ENCODE peak calls at places on chromosomes 7 and 10, in eight cellular contexts. R is ELR; E is H54; K is H7; P is pancreas; D is stimulated activated CD8-positive, alpha-beta memory T cell treated with anti-CD3 and anti-CD28 coated beads, Interleukin-7, amount 100 ng/mL, for 1 hour; O is fibroblast of pulmonary artery; B is smooth muscle cell of the brain vasculature. Y is an unnamed sample.

GRCh38 chr7:158710651-158711102 is 6.1 kb upstream of the NCAPG2 start:
- DNase-seq in R (peak), E (peak), K (no peak), P (no peak), D (no peak), O (peak), B (peak), Y (peak)

GRCh38 chr10:88385601-88386203 is 197.4 kb downstream of the RNLS start:
- DNase-seq in R (peak), E (peak), K (no peak), P (peak), D (no peak), O (no peak), B (no peak), Y (no peak)

GRCh38 chr10:96681493-96681892 is 38.8 kb downstream of the PIK3AP1 start:
- DNase-seq in R (no peak), E (no peak), K (no peak), P (no peak), D (no peak), O (no peak), B (no peak), Y (no peak)

GRCh38 chr7:7522421-7522820 is 13.3 kb downstream of the COL28A1 start:
- DNase-seq in R (no peak), E (no peak), K (no peak), P (no peak), D (no peak), O (no peak), B (no peak), Y (no peak)

GRCh38 chr10:79246606-79247275 is 100.5 kb upstream of the PPIF start:
- DNase-seq in R (peak), E (no peak), K (no peak), P (peak), D (no peak), O (peak), B (no peak), Y (no peak)

GRCh38 chr7:26100940-26101339 is 51.1 kb upstream of the NFE2L3 start:
- DNase-seq in R (no peak), E (no peak), K (no peak), P (no peak), D (no peak), O (no peak), B (no peak), Y (no peak)

GRCh38 chr7:362416-363096 is 72.6 kb downstream of the FOXL3 start:
- DNase-seq in R (no peak), E (no peak), K (no peak), P (no peak), D (no peak), O (peak), B (no peak), Y (no peak)

GRCh38 chr7:144038887-144039286 is 9.9 kb upstream of the OR2A5 start:
- DNase-seq in R (no peak), E (no peak), K (no peak), P (no peak), D (no peak), O (no peak), B (no peak), Y (no peak)

GRCh38 chr7:75762350-75762917 is 9.6 kb downstream of the CCL26 start:
- DNase-seq in R (peak), E (peak), K (peak), P (no peak), D (no peak), O (peak), B (no peak), Y (peak)

GRCh38 chr7:91541641-91542040 is 277.4 kb downstream of the FZD1 start:
- DNase-seq in R (no peak), E (no peak), K (no peak), P (no peak), D (no peak), O (no peak), B (no peak), Y (no peak)

GRCh38 chr10:2716596-2716995 is 350.8 kb upstream of the PFKP start:
- DNase-seq in R (no peak), E (no peak), K (no peak), P (no peak), D (no peak), O (no peak), B (no peak), Y (no peak)

GRCh38 chr10:89458289-89458688 is 43.9 kb downstream of the IFIT5 start:
- DNase-seq in R (peak), E (peak), K (no peak), P (no peak), D (no peak), O (peak), B (no peak), Y (peak)

GRCh38 chr10:114925675-114926204 is 12.3 kb upstream of the TRUB1 start:
- DNase-seq in R (peak), E (peak), K (no peak), P (peak), D (no peak), O (peak), B (no peak), Y (peak)

GRCh38 chr10:73655990-73656298 is at the start of gene SYNPO2L:
- DNase-seq in R (no peak), E (no peak), K (no peak), P (no peak), D (no peak), O (no peak), B (no peak), Y (no peak)

GRCh38 chr7:142774826-142775225 is 4.1 kb downstream of the PRSS2 start:
- DNase-seq in R (no peak), E (no peak), K (no peak), P (peak), D (no peak), O (no peak), B (no peak), Y (peak)

GRCh38 chr7:79452032-79452494 is 1.4 kb downstream of the MAGI2 start:
- DNase-seq in R (peak), E (peak), K (peak), P (peak), D (no peak), O (peak), B (no peak), Y (peak)

GRCh38 chr10:113933894-113934532 is 79.6 kb downstream of the NHLRC2 start:
- DNase-seq in R (no peak), E (no peak), K (no peak), P (no peak), D (no peak), O (no peak), B (no peak), Y (no peak)

GRCh38 chr7:1692500-1693418 is 22.7 kb downstream of the ELFN1 start:
- DNase-seq in R (no peak), E (no peak), K (peak), P (no peak), D (no peak), O (no peak), B (no peak), Y (no peak)

GRCh38 chr10:122551450-122551849 is 9.1 kb upstream of the DMBT1 start:
- DNase-seq in R (no peak), E (no peak), K (no peak), P (no peak), D (no peak), O (no peak), B (no peak), Y (no peak)

GRCh38 chr7:130371059-130371458 is 9.2 kb upstream of the CPA1 start:
- DNase-seq in R (no peak), E (no peak), K (no peak), P (no peak), D (no peak), O (peak), B (no peak), Y (no peak)

GRCh38 chr10:35451103-35452016 is 115.1 kb downstream of the CCNY start:
- DNase-seq in R (no peak), E (no peak), K (no peak), P (no peak), D (no peak), O (peak), B (no peak), Y (no peak)

GRCh38 chr7:142496545-142496991 is 238.7 kb upstream of the PRSS58 start:
- DNase-seq in R (peak), E (peak), K (peak), P (no peak), D (no peak), O (peak), B (no peak), Y (no peak)

GRCh38 chr7:84144935-84145334 is 49.7 kb downstream of the SEMA3A start:
- DNase-seq in R (no peak), E (no peak), K (no peak), P (no peak), D (no peak), O (no peak), B (no peak), Y (no peak)

GRCh38 chr7:98514211-98515150 is 102.6 kb upstream of the NPTX2 start:
- DNase-seq in R (no peak), E (no peak), K (peak), P (no peak), D (no peak), O (no peak), B (no peak), Y (no peak)

GRCh38 chr7:107879400-107880035 is 11.5 kb upstream of the DLD start:
- DNase-seq in R (peak), E (peak), K (peak), P (peak), D (no peak), O (peak), B (no peak), Y (peak)

GRCh38 chr7:132392713-132393112 is 183.6 kb downstream of the PLXNA4 start:
- DNase-seq in R (no peak), E (no peak), K (no peak), P (no peak), D (no peak), O (no peak), B (no peak), Y (no peak)

GRCh38 chr10:132684164-132684891 is 101.6 kb downstream of the NKX6-2 start:
- DNase-seq in R (peak), E (peak), K (peak), P (no peak), D (no peak), O (no peak), B (no peak), Y (peak)